ENCODE peak calls at places on chromosome 11, in six cellular contexts. One of them, this sample, is unnamed. For H3K4me1, the result is how much of the 10 kb centered on the place peaks cover.

GRCh38 chr11:118275184-118275583 is 11.1 kb upstream of the MPZL2 start:
- DNase-seq in hepatocyte: no peak
- DNase-seq in MM.1S: no peak
- DNase-seq in H1: no peak
- DNase-seq in IMR-90: no peak
- DNase-seq in lung: no peak
- DNase-seq in this sample: no peak

GRCh38 chr11:34276465-34276864 is 81.3 kb downstream of the ABTB2 start:
- DNase-seq in hepatocyte: no peak
- DNase-seq in H1: no peak
- DNase-seq in IMR-90: no peak
- DNase-seq in MM.1S: no peak
- DNase-seq in lung: no peak
- DNase-seq in this sample: no peak

GRCh38 chr11:34466802-34467488 is 28.2 kb downstream of the CAT start:
- DNase-seq in MM.1S: no peak
- DNase-seq in hepatocyte: no peak
- DNase-seq in H1: no peak
- DNase-seq in IMR-90: no peak
- DNase-seq in lung: no peak
- DNase-seq in this sample: no peak

GRCh38 chr11:96741068-96741467 is 351.3 kb downstream of the JRKL start:
- DNase-seq in H1: no peak
- DNase-seq in MM.1S: no peak
- DNase-seq in IMR-90: peak
- DNase-seq in hepatocyte: no peak
- DNase-seq in lung: no peak
- DNase-seq in this sample: no peak

GRCh38 chr11:111925953-111926352 is 7.2 kb downstream of the C11orf52 start:
- DNase-seq in lung: no peak
- DNase-seq in MM.1S: no peak
- DNase-seq in hepatocyte: no peak
- DNase-seq in H1: no peak
- DNase-seq in IMR-90: no peak
- DNase-seq in this sample: no peak

GRCh38 chr11:8258289-8258688 is 5.4 kb downstream of the LMO1 start:
- DNase-seq in IMR-90: no peak
- DNase-seq in H1: no peak
- DNase-seq in MM.1S: no peak
- DNase-seq in hepatocyte: no peak
- DNase-seq in lung: no peak
- DNase-seq in this sample: no peak

GRCh38 chr11:5690736-5691135 is 1.1 kb downstream of the TRIM22 start:
- DNase-seq in lung: no peak
- DNase-seq in hepatocyte: no peak
- DNase-seq in IMR-90: peak
- DNase-seq in H1: no peak
- DNase-seq in MM.1S: no peak
- DNase-seq in this sample: no peak

GRCh38 chr11:128532016-128532570 is 55.3 kb downstream of the ETS1 start:
- DNase-seq in lung: no peak
- DNase-seq in IMR-90: no peak
- DNase-seq in MM.1S: no peak
- DNase-seq in H1: no peak
- DNase-seq in hepatocyte: no peak
- DNase-seq in this sample: no peak

GRCh38 chr11:76589945-76590630 is 80.5 kb downstream of the LRRC32 start:
- DNase-seq in lung: no peak
- DNase-seq in H1: no peak
- DNase-seq in IMR-90: no peak
- DNase-seq in MM.1S: no peak
- DNase-seq in hepatocyte: no peak
- DNase-seq in this sample: no peak

DNA sequence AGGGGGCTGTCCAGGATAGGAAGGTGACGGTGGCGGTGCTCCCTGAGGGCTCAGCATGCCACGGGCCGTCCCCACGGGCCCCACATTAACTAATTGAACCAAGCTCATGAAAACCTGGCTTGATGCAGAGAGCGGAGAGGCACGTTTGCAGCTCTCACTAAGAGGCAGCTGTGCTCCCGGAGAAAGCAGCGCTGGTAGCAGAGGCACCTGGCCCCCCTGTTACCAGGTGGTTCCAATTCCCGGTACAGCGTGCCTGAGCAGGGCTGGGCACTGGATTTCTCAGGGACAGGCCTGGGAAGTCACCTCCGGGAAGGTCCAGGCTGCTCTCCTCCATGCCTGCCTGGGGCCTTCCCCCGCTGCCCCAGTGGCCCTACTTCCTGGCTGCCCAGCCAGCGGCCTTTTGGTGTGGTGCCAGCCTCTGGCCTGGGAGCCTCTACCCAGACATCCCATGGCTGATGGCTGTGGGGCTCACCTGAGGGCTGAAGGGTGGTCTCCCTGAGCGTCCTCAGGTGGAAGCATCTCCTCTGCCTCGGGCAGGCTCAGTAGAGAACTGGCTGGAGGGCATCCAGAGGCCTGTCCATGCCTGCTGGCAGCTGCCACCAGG is 1.2 kb downstream of the KCNQ1 start:
- DNase-seq in H1: no peak
- DNase-seq in MM.1S: no peak
- DNase-seq in lung: no peak
- DNase-seq in hepatocyte: no peak
- DNase-seq in IMR-90: no peak
- DNase-seq in this sample: no peak
- H3K27ac ChIP-seq in H1: no peak
- H3K27ac ChIP-seq in MM.1S: no peak
- H3K27ac ChIP-seq in lung: peak
- H3K27ac ChIP-seq in hepatocyte: no peak
- H3K27ac ChIP-seq in IMR-90: no peak
- H3K27ac ChIP-seq in this sample: peak

DNA sequence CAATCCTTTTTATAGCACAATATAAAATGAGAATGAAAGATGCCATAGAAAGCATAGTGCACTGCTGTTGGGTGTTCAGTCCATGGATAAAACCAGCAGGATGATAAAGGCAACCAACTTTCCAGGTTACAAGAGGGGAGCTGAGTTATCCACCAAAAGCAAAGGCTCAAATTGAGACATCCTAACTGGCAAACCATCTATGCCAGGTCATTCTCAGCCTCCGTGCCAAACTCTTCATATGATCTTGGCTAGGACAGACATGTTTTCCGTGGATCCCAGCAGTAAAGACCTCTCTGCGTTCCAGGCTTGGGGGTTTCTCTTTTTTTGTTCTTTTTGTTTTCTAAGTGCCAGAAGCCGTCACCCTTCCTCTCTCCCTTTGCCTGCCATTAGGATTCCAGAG is 7.3 kb upstream of the APOA1 start:
- DNase-seq in MM.1S: no peak
- DNase-seq in IMR-90: no peak
- DNase-seq in lung: no peak
- DNase-seq in H1: no peak
- DNase-seq in hepatocyte: no peak
- DNase-seq in this sample: no peak
- H3K4me1 ChIP-seq in MM.1S: under half
- H3K4me1 ChIP-seq in IMR-90: under half
- H3K4me1 ChIP-seq in lung: under half
- H3K4me1 ChIP-seq in H1: under half
- H3K4me1 ChIP-seq in hepatocyte: under half
- H3K4me1 ChIP-seq in this sample: under half

GRCh38 chr11:9717040-9717357 is 53.1 kb downstream of the SWAP70 start:
- DNase-seq in hepatocyte: no peak
- DNase-seq in H1: no peak
- DNase-seq in MM.1S: no peak
- DNase-seq in IMR-90: no peak
- DNase-seq in lung: no peak
- DNase-seq in this sample: no peak
- H3K4me3 ChIP-seq in hepatocyte: no peak
- H3K4me3 ChIP-seq in H1: no peak
- H3K4me3 ChIP-seq in MM.1S: no peak
- H3K4me3 ChIP-seq in IMR-90: no peak
- H3K4me3 ChIP-seq in lung: no peak
- H3K4me3 ChIP-seq in this sample: no peak

DNA sequence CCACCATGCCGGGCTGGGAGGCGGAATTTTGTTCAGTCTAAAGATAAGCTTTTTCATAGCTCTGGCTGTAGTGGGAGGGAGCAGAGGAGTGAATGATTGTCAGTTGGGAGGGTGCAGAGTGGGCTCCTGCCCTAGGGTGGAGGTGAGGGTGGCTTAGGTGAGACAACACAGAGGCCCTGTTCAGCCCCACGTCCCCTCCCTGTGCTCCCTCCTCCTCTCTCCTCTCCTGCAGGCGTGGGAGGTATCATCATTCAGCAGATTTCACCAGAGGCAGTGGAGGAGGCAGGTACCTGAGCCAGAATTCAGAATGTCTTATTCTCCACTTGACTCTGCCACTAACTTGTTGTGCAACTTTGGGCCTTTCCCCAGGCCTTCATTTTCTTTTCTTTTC is 1.7 kb upstream of the THRSP start:
- DNase-seq in H1: no peak
- DNase-seq in hepatocyte: no peak
- DNase-seq in IMR-90: no peak
- DNase-seq in lung: no peak
- DNase-seq in MM.1S: no peak
- DNase-seq in this sample: no peak
- H3K27ac ChIP-seq in H1: no peak
- H3K27ac ChIP-seq in hepatocyte: no peak
- H3K27ac ChIP-seq in IMR-90: no peak
- H3K27ac ChIP-seq in lung: no peak
- H3K27ac ChIP-seq in MM.1S: no peak
- H3K27ac ChIP-seq in this sample: no peak

DNA sequence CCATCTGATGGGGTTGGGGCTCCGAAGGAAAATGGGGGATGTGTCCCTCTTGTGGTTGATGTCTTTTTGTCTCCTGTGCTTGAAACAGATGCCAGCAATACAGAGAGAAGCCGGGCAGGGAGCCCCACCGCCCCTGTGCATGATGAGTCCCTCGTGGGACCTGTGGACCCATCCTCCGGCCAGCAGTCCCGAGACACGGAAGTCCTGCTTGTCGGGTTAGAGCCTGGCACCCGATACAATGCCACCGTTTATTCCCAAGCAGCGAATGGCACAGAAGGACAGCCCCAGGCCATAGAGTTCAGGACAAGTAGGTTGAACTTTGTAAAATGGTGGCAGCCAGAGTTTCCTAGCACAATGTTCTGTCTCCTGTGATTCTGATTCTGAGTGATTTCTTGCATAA is 91.7 kb upstream of the OR4B1 start:
- DNase-seq in MM.1S: no peak
- DNase-seq in IMR-90: no peak
- DNase-seq in lung: no peak
- DNase-seq in H1: no peak
- DNase-seq in hepatocyte: no peak
- DNase-seq in this sample: no peak
- H3K4me1 ChIP-seq in MM.1S: under half
- H3K4me1 ChIP-seq in IMR-90: under half
- H3K4me1 ChIP-seq in lung: under half
- H3K4me1 ChIP-seq in H1: under half
- H3K4me1 ChIP-seq in hepatocyte: under half
- H3K4me1 ChIP-seq in this sample: under half

DNA sequence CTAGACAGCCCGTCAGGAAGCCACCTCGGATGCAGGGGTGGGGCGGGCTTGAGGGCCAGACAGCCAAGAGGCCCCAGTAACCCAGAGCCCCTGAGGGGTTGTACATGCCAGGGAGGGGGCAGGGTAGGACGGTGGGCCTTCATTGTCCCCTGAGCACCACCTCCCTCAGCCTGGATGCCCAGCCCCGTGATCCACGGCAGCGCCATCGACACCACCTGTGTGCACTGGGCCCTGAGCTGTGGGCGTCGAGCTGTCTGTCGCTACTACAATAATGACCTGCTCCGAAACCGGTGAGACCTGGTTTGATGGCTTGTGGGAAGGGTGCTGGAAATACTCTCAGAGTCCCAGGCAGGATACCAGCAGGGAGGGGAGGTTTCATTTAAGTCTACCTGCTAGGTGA is 37.4 kb upstream of the TPBGL start:
- DNase-seq in IMR-90: no peak
- DNase-seq in lung: no peak
- DNase-seq in MM.1S: no peak
- DNase-seq in hepatocyte: no peak
- DNase-seq in H1: no peak
- DNase-seq in this sample: no peak
- H3K4me3 ChIP-seq in IMR-90: no peak
- H3K4me3 ChIP-seq in lung: no peak
- H3K4me3 ChIP-seq in MM.1S: no peak
- H3K4me3 ChIP-seq in hepatocyte: no peak
- H3K4me3 ChIP-seq in H1: no peak
- H3K4me3 ChIP-seq in this sample: no peak

This sample was measured in CD4-positive, alpha-beta memory T cell.